ENCODE peak calls at places on chromosomes 2 and 18, in nine cellular contexts. S is activated naive CD4-positive, alpha-beta T cell treated with anti-CD3 and anti-CD28 coated beads, Interleukin-2, amount 10 ng/mL, durations not matched to agents 7 days and 5 days; Z is HS-5; N is SK-MEL-5; A is GM03348; D is NCI-H1436 treated with DMSO at 0.1 percent for 48 hours; M is EH; K is HEK293T; C is astrocyte of the spinal cord. Q is an unnamed sample.

GRCh38 chr2:85737961-85738360 is 15.8 kb upstream of the ATOH8 start:
- DNase-seq in D (no peak), Z (no peak), C (no peak), S (no peak), K (no peak), N (no peak), A (no peak), M (no peak), Q (no peak)

GRCh38 chr18:766550-766860 is 45.5 kb downstream of the YES1 start:
- DNase-seq in M (no peak), C (no peak), S (no peak), N (no peak), Z (no peak), D (no peak), A (no peak), K (no peak), Q (no peak)

GRCh38 chr2:235569837-235570236 is 76.0 kb downstream of the AGAP1 start:
- DNase-seq in D (no peak), Z (no peak), N (no peak), A (no peak), K (no peak), C (no peak), S (no peak), M (no peak), Q (no peak)

GRCh38 chr2:10668402-10669012 is 21.3 kb downstream of the NOL10 start:
- DNase-seq in S (peak; percentile 29), A (peak; percentile 52), Z (no peak), M (peak; percentile 69), N (peak; percentile 78), C (peak; percentile 74), K (peak; percentile 24), D (no peak), Q (peak; percentile 90)

GRCh38 chr18:51330148-51330547 is 132.7 kb upstream of the MEX3C start:
- DNase-seq in C (peak; percentile 29), M (no peak), D (no peak), Z (no peak), N (no peak), S (no peak), K (no peak), A (no peak), Q (no peak)

GRCh38 chr18:44909191-44909719 is 228.6 kb downstream of the SETBP1 start:
- DNase-seq in N (no peak), K (no peak), D (no peak), S (no peak), A (no peak), C (peak; percentile 42), Z (no peak), M (no peak), Q (no peak)

GRCh38 chr18:4125246-4125938 is 329.7 kb downstream of the DLGAP1 start:
- DNase-seq in K (no peak), S (no peak), A (peak; percentile 50), D (no peak), N (no peak), M (no peak), C (peak; percentile 69), Z (peak; percentile 19), Q (no peak)

GRCh38 chr18:10027461-10027860 is 113.6 kb downstream of the VAPA start:
- DNase-seq in S (no peak), C (no peak), A (no peak), N (no peak), D (no peak), M (no peak), K (no peak), Z (no peak), Q (no peak)

GRCh38 chr2:24981742-24982141 is 10.0 kb upstream of the DNAJC27 start:
- DNase-seq in M (peak; percentile 72), C (no peak), K (no peak), A (no peak), S (no peak), N (no peak), D (no peak), Z (no peak), Q (no peak)

GRCh38 chr2:218886461-218886947 is 5.9 kb downstream of the WNT10A start:
- DNase-seq in A (no peak), Z (no peak), N (no peak), D (no peak), C (no peak), S (no peak), K (no peak), M (no peak), Q (no peak)

GRCh38 chr2:84388133-84388532 is 70.9 kb downstream of the SUCLG1 start:
- DNase-seq in A (peak; percentile 22), D (no peak), M (peak; percentile 39), S (no peak), K (no peak), Z (no peak), N (no peak), C (peak; percentile 15), Q (peak; percentile 33)

GRCh38 chr2:29323961-29324360 is 208.7 kb downstream of the CLIP4 start:
- DNase-seq in Z (no peak), D (no peak), M (no peak), K (no peak), N (no peak), C (peak; percentile 13), A (peak; percentile 20), S (no peak), Q (peak; percentile 5)

GRCh38 chr2:106356291-106356690 is 111.9 kb downstream of the RGPD3 start:
- DNase-seq in A (no peak), C (no peak), M (no peak), S (no peak), N (no peak), D (no peak), K (no peak), Z (no peak), Q (no peak)

GRCh38 chr2:158637357-158637756 is 157.8 kb upstream of the DAPL1 start:
- DNase-seq in K (no peak), S (no peak), Z (no peak), C (no peak), A (no peak), D (no peak), N (no peak), M (peak; percentile 55), Q (peak; percentile 23)

GRCh38 chr2:64637000-64637628 is 16.6 kb downstream of the SERTAD2 start:
- DNase-seq in K (no peak), Z (no peak), C (no peak), D (no peak), A (no peak), S (no peak), N (no peak), M (no peak), Q (no peak)

GRCh38 chr2:133561045-133561852 is 7.0 kb downstream of the NCKAP5 start:
- DNase-seq in N (peak; percentile 66), C (peak; percentile 85), Z (peak; percentile 39), K (peak; percentile 28), M (peak; percentile 80), D (no peak), S (no peak), A (peak; percentile 66), Q (peak; percentile 86)

GRCh38 chr2:27378809-27379290 is 1.7 kb downstream of the ZNF513 start:
- DNase-seq in M (no peak), S (no peak), D (no peak), Z (no peak), N (no peak), C (no peak), A (no peak), K (no peak), Q (no peak)

GRCh38 chr18:10715791-10716190 is 190.0 kb downstream of the NAPG start:
- DNase-seq in N (peak; percentile 11), D (no peak), C (peak; percentile 42), S (no peak), A (peak; percentile 48), M (peak; percentile 7), K (no peak), Z (peak; percentile 14), Q (peak; percentile 11)

GRCh38 chr2:75627902-75628504 is 18.6 kb upstream of the MRPL19 start:
- DNase-seq in S (peak; percentile 72), C (peak; percentile 82), A (peak; percentile 61), M (peak; percentile 79), Z (no peak), N (peak; percentile 87), D (no peak), K (peak; percentile 74), Q (peak; percentile 89)

GRCh38 chr2:65539633-65540032 is 107.2 kb upstream of the SPRED2 start:
- DNase-seq in A (no peak), M (no peak), C (no peak), D (no peak), N (no peak), K (no peak), Z (no peak), S (no peak), Q (no peak)

GRCh38 chr2:184598313-184599053 is at the start of gene ZNF804A:
- DNase-seq in C (peak; percentile 54), S (peak; percentile 20), Z (peak; percentile 30), K (peak; percentile 60), A (peak; percentile 60), N (no peak), D (no peak), M (peak; percentile 46), Q (peak; percentile 87)

GRCh38 chr18:79246309-79247108 is 149.2 kb upstream of the NFATC1 start:
- DNase-seq in N (peak; percentile 85), S (peak; percentile 69), C (peak; percentile 77), Z (peak; percentile 53), K (peak; percentile 76), D (no peak), A (peak; percentile 83), M (peak; percentile 63), Q (peak; percentile 81)

GRCh38 chr18:68417826-68418225 is 297.1 kb downstream of the TMX3 start:
- DNase-seq in C (no peak), M (peak; percentile 62), N (no peak), D (no peak), S (no peak), A (peak; percentile 31), Z (no peak), K (no peak), Q (peak; percentile 84)

GRCh38 chr18:75070625-75071483 is 138.1 kb downstream of the PTGR3 start:
- DNase-seq in A (peak; percentile 70), D (no peak), N (peak; percentile 6), S (peak; percentile 83), Z (peak; percentile 71), K (no peak), C (peak; percentile 86), M (peak; percentile 72), Q (peak; percentile 56)

GRCh38 chr2:39728941-39729351 is 50.1 kb downstream of the THUMPD2 start:
- DNase-seq in K (peak; percentile 66), D (no peak), S (peak; percentile 51), M (peak; percentile 61), A (peak; percentile 45), C (peak; percentile 26), Z (no peak), N (peak; percentile 75), Q (no peak)

GRCh38 chr2:149129433-149129832 is 90.9 kb downstream of the LYPD6B start:
- DNase-seq in N (no peak), D (no peak), K (no peak), A (no peak), Z (no peak), S (no peak), M (peak; percentile 68), C (peak; percentile 64), Q (no peak)

GRCh38 chr2:61549546-61549945 is 11.4 kb upstream of the XPO1 start:
- DNase-seq in M (no peak), S (no peak), Z (no peak), N (no peak), K (no peak), A (no peak), C (no peak), D (no peak), Q (no peak)

GRCh38 chr2:13001408-13001807 is 284.7 kb downstream of the TRIB2 start:
- DNase-seq in S (no peak), C (no peak), N (no peak), M (no peak), D (no peak), Z (no peak), K (no peak), A (no peak), Q (no peak)

GRCh38 chr18:59735269-59735860 is 38.1 kb upstream of the CCBE1 start:
- DNase-seq in N (no peak), C (no peak), M (no peak), S (no peak), A (no peak), K (no peak), D (no peak), Z (no peak), Q (no peak)

GRCh38 chr18:58581265-58581664 is 47.6 kb downstream of the ALPK2 start:
- DNase-seq in N (no peak), M (peak; percentile 99), K (no peak), Z (no peak), D (no peak), C (peak; percentile 97), A (peak; percentile 69), S (no peak), Q (peak; percentile 91)

GRCh38 chr2:120985997-120986651 is 250.5 kb downstream of the GLI2 start:
- DNase-seq in D (no peak), K (no peak), S (no peak), M (no peak), C (no peak), A (no peak), N (no peak), Z (no peak), Q (no peak)